ENCODE peak calls at places on chromosomes 2 and 18, in nine cellular contexts. T, P, V, B, S, R, Q, M and W are unnamed samples.
A peak's percentile ranks its signal among the peaks of the same experiment; 100 is the strongest.

GRCh38 chr18:12516049-12516677 is 108.4 kb downstream of the PRELID3A start:
- DNase-seq in T (no peak), P (no peak), V (no peak), B (no peak), S (no peak), R (peak; percentile 43), Q (no peak), M (no peak), W (no peak)

GRCh38 chr2:167925775-167926174 is 321.6 kb downstream of the STK39 start:
- DNase-seq in T (no peak), P (no peak), V (no peak), B (no peak), S (no peak), R (no peak), Q (no peak), M (no peak), W (no peak)

GRCh38 chr2:158936978-158937377 is 31.5 kb upstream of the TANC1 start:
- DNase-seq in T (peak; percentile 38), P (peak; percentile 35), V (no peak), B (no peak), S (peak; percentile 62), R (no peak), Q (peak; percentile 76), M (no peak), W (no peak)

GRCh38 chr18:38244360-38244940 is 678.9 kb upstream of the CELF4 start:
- DNase-seq in T (no peak), P (no peak), V (no peak), B (no peak), S (no peak), R (no peak), Q (no peak), M (no peak), W (no peak)

GRCh38 chr2:175805442-175806114 is 196.5 kb downstream of the LNPK start:
- DNase-seq in T (no peak), P (no peak), V (no peak), B (no peak), S (no peak), R (peak; percentile 72), Q (no peak), M (no peak), W (no peak)

GRCh38 chr2:69572640-69573039 is 70.9 kb downstream of the AAK1 start:
- DNase-seq in T (peak; percentile 30), P (peak; percentile 60), V (no peak), B (no peak), S (no peak), R (no peak), Q (no peak), M (no peak), W (no peak)

GRCh38 chr2:132978840-132979239 is 308.8 kb upstream of the LYPD1 start:
- DNase-seq in T (no peak), P (no peak), V (no peak), B (no peak), S (no peak), R (no peak), Q (no peak), M (peak; percentile 61), W (no peak)

GRCh38 chr2:180604077-180604476 is 376.3 kb upstream of the UBE2E3 start:
- DNase-seq in T (no peak), P (no peak), V (no peak), B (no peak), S (no peak), R (peak; percentile 37), Q (no peak), M (no peak), W (no peak)

GRCh38 chr18:44473394-44474066 is 207.2 kb upstream of the SETBP1 start:
- DNase-seq in T (no peak), P (no peak), V (no peak), B (no peak), S (no peak), R (no peak), Q (no peak), M (no peak), W (no peak)

GRCh38 chr18:76446746-76447267 is 48.2 kb downstream of the ZNF516 start:
- DNase-seq in T (no peak), P (no peak), V (no peak), B (no peak), S (no peak), R (no peak), Q (no peak), M (no peak), W (no peak)

DNA sequence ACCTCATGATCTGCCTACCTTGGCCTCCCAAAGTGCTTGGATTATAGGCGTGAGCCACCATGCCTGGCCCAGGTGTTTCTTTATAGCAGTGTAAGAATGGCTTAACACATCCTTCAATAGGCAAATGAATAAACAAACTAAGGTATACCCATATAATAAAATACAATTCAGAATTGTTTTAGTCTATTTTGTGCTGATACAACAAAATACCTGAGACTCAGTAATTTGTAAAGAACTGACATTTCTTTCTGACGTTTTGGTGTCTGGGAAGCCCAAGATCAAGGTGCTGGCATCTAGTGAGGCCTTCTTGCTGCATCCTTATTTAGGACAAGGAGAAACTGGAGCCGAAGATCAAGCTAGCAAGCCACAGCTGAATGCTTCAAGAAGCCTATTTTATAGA is 1372.1 kb upstream of the DDX18 start:
- DNase-seq in T (no peak), P (no peak), V (no peak), B (no peak), S (no peak), R (no peak), Q (no peak), M (no peak), W (no peak)
- TF ChIP-seq POLR2A in T (no peak), P (no peak), V (no peak), B (no peak), S (no peak), R (no peak), Q (no peak), M (no peak), W (no peak)

DNA sequence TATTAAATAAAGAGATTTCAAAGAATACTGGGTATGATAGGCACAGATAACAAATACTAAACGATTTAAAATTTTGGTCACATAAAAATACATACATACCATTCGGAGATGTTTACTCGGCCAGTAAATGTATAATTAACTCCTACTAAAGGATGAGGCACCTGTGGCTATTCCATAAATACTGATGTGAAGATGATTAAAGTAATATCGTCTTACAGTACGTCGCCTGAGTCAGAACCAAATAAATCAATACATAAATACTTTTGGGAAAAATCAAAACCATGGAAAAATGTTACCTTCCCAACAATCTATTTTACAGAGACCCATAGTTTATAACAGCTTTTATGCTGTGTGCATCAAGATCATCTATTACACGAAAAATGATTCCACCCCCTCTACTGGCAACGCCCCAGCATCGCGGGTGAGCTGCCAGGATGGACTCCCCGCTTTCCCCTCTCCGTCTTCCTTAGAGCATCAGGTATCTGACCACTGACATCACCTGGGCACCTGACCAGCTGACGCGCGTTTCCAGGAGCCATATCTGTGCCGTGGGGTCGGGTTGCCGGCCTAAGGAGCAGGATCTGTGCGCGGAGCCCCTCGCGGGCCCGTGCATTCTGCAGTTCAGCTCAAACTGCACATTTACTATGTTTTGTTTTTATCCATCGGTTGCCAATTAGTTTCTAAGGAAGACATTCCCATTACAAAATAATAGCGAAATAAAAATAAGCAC is 970 bp downstream of the ICA1L start:
- DNase-seq in T (peak; percentile 35), P (peak; percentile 88), V (peak; percentile 39), B (peak; percentile 57), S (peak; percentile 32), R (peak; percentile 78), Q (peak; percentile 83), M (peak; percentile 50), W (peak; percentile 92)
- TF ChIP-seq POLR2A in T (no peak), P (peak; percentile 67), V (no peak), B (peak; percentile 14), S (no peak), R (no peak), Q (no peak), M (no peak), W (peak; percentile 30)

GRCh38 chr18:58558514-58558913 is 70.4 kb downstream of the ALPK2 start:
- DNase-seq in T (no peak), P (no peak), V (no peak), B (no peak), S (no peak), R (no peak), Q (no peak), M (no peak), W (no peak)
- TF ChIP-seq POLR2A in T (no peak), P (no peak), V (no peak), B (no peak), S (no peak), R (no peak), Q (no peak), M (no peak), W (no peak)

GRCh38 chr2:230864605-230865323 is at the start of gene ITM2C:
- DNase-seq in T (peak; percentile 85), P (peak; percentile 57), V (peak; percentile 90), B (peak; percentile 76), S (no peak), R (peak; percentile 89), Q (peak; percentile 84), M (no peak), W (peak; percentile 31)

GRCh38 chr2:230864122-230864604 is 579 bp upstream of the ITM2C start:
- DNase-seq in T (no peak), P (no peak), V (no peak), B (no peak), S (no peak), R (no peak), Q (no peak), M (no peak), W (no peak)

GRCh38 chr2:230866704-230867561 is 2.2 kb downstream of the ITM2C start:
- DNase-seq in T (peak; percentile 48), P (peak; percentile 39), V (no peak), B (no peak), S (no peak), R (peak; percentile 94), Q (no peak), M (no peak), W (no peak)

GRCh38 chr2:230865324-230865765 is 603 bp downstream of the ITM2C start:
- DNase-seq in T (no peak), P (no peak), V (no peak), B (no peak), S (no peak), R (peak; percentile 72), Q (no peak), M (no peak), W (no peak)

DNA sequence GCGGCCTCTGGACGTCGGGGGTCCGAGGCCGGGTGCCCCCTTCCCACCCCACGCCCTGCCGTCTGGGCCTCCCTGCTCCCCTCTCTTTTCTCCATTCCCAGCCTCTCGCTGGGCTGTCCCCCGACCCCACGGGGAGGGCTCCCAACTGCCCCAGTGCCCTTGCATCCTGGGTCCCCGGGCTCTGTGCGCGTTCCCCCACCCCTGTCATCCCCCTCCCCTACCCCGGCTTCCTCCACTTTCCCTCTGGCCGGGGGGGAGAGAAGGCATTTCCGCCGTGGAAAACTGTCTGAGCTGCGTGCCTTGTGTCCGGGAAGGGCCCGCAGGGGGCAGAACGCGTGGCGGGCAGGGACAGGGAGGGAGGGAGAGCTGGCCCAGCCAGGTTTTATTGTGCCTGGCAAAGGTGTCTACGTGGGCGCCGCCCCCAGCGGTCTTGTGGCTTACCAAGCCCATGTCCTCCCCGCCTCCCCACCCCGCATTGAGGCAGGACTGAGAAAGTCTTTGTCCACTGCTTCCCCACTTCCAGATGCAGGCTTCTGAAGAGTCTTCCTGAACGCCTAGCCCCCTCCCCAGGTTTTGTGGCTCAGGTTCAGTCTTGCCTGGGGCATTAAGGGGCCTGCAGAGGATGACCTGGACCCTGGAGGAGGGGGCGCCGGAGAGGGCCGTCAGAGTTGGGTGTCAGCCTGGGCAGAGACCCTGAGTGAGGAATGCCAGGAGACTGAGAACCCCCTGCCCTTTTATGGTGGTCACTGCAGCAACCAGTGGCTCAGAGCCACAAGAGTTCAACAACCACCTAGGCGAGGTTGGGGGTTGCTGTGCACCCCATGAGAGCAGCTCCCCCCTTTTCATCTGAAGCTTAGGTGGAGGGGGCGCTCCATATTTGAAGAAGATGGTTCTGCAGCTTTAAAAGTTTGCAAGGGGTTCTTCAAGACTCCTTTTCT is 1.3 kb downstream of the ITM2C start:
- DNase-seq in T (no peak), P (peak; percentile 26), V (no peak), B (no peak), S (no peak), R (peak; percentile 78), Q (no peak), M (peak; percentile 32), W (no peak)
- TF ChIP-seq POLR2A in T (no peak), P (no peak), V (no peak), B (no peak), S (no peak), R (no peak), Q (no peak), M (no peak), W (no peak)